ENCODE peak calls at places on chromosomes 2 and 18, in seven cellular contexts. H, B, N, A, S, C and O are unnamed samples.

GRCh38 chr2:112646791-112647720 is 1.3 kb downstream of the SLC20A1 start:
- DNase-seq in H (no peak), B (no peak), N (no peak), A (no peak), S (peak; percentile 55), C (no peak), O (no peak)

GRCh38 chr2:217950401-217950871 is 52.4 kb downstream of the TNS1 start:
- DNase-seq in H (no peak), B (no peak), N (no peak), A (no peak), S (no peak), C (no peak), O (no peak)

GRCh38 chr2:217551229-217551909 is 451.4 kb downstream of the TNS1 start:
- DNase-seq in H (peak; percentile 51), B (no peak), N (no peak), A (no peak), S (peak; percentile 78), C (peak; percentile 40), O (peak; percentile 53)

GRCh38 chr18:48615566-48616401 is 77.0 kb downstream of the CTIF start:
- DNase-seq in H (no peak), B (no peak), N (no peak), A (no peak), S (peak; percentile 63), C (no peak), O (no peak)

GRCh38 chr2:10375570-10376266 is 72.4 kb downstream of the ODC1 start:
- DNase-seq in H (no peak), B (peak; percentile 0), N (peak; percentile 61), A (no peak), S (no peak), C (no peak), O (no peak)

GRCh38 chr18:62066121-62066818 is 120.6 kb downstream of the PIGN start:
- DNase-seq in H (no peak), B (no peak), N (no peak), A (no peak), S (no peak), C (no peak), O (no peak)

GRCh38 chr18:48441405-48441881 is 32.3 kb upstream of the ZBTB7C start:
- DNase-seq in H (no peak), B (no peak), N (no peak), A (no peak), S (no peak), C (no peak), O (no peak)

GRCh38 chr2:231188506-231189170 is 9.8 kb upstream of the ARMC9 start:
- DNase-seq in H (no peak), B (no peak), N (no peak), A (no peak), S (no peak), C (no peak), O (no peak)

GRCh38 chr2:201909961-201910361 is 103.6 kb downstream of the CDK15 start:
- DNase-seq in H (no peak), B (no peak), N (peak; percentile 37), A (no peak), S (no peak), C (no peak), O (peak; percentile 57)